ENCODE peak calls at places on chromosomes 11 and 22, in six cellular contexts. One of them, this sample, is unnamed.
A peak's percentile ranks its signal among the peaks of the same experiment; 100 is the strongest.

GRCh38 chr11:12160680-12161079 is 50.3 kb downstream of the MICAL2 start:
- DNase-seq in Panc1: no peak
- DNase-seq in CD4-positive, alpha-beta memory T cell: no peak
- DNase-seq in astrocyte of the spinal cord: no peak
- DNase-seq in HFF-Myc: no peak
- DNase-seq in mammary epithelial cell: no peak
- DNase-seq in this sample: no peak

GRCh38 chr22:50627914-50628542 is at the start of gene ARSA:
- DNase-seq in Panc1: no peak
- DNase-seq in CD4-positive, alpha-beta memory T cell: peak; percentile 82
- DNase-seq in astrocyte of the spinal cord: peak; percentile 77
- DNase-seq in HFF-Myc: no peak
- DNase-seq in mammary epithelial cell: peak; percentile 76
- DNase-seq in this sample: peak; percentile 35

GRCh38 chr11:108927791-108928545 is 263.1 kb downstream of the DDX10 start:
- DNase-seq in Panc1: no peak
- DNase-seq in CD4-positive, alpha-beta memory T cell: no peak
- DNase-seq in astrocyte of the spinal cord: no peak
- DNase-seq in HFF-Myc: no peak
- DNase-seq in mammary epithelial cell: no peak
- DNase-seq in this sample: no peak

GRCh38 chr11:69241075-69241740 is 52.7 kb upstream of the MYEOV start:
- DNase-seq in Panc1: no peak
- DNase-seq in CD4-positive, alpha-beta memory T cell: no peak
- DNase-seq in astrocyte of the spinal cord: no peak
- DNase-seq in HFF-Myc: no peak
- DNase-seq in mammary epithelial cell: no peak
- DNase-seq in this sample: no peak

GRCh38 chr11:64802370-64803162 is 448 bp downstream of the MAP4K2 start:
- DNase-seq in Panc1: no peak
- DNase-seq in CD4-positive, alpha-beta memory T cell: peak; percentile 44
- DNase-seq in astrocyte of the spinal cord: no peak
- DNase-seq in HFF-Myc: no peak
- DNase-seq in mammary epithelial cell: no peak
- DNase-seq in this sample: no peak

GRCh38 chr11:24885580-24886173 is 388.8 kb downstream of the LUZP2 start:
- DNase-seq in Panc1: no peak
- DNase-seq in CD4-positive, alpha-beta memory T cell: no peak
- DNase-seq in astrocyte of the spinal cord: no peak
- DNase-seq in HFF-Myc: no peak
- DNase-seq in mammary epithelial cell: no peak
- DNase-seq in this sample: no peak

GRCh38 chr22:22110548-22111266 is 128.1 kb upstream of the TOP3B start:
- DNase-seq in Panc1: peak; percentile 73
- DNase-seq in CD4-positive, alpha-beta memory T cell: peak; percentile 13
- DNase-seq in astrocyte of the spinal cord: peak; percentile 67
- DNase-seq in HFF-Myc: peak; percentile 12
- DNase-seq in mammary epithelial cell: peak; percentile 93
- DNase-seq in this sample: peak; percentile 20

GRCh38 chr11:129918361-129918760 is 23.0 kb upstream of the NFRKB start:
- DNase-seq in Panc1: no peak
- DNase-seq in CD4-positive, alpha-beta memory T cell: no peak
- DNase-seq in astrocyte of the spinal cord: no peak
- DNase-seq in HFF-Myc: no peak
- DNase-seq in mammary epithelial cell: no peak
- DNase-seq in this sample: no peak

GRCh38 chr22:50573491-50574382 is 4.5 kb downstream of the CPT1B start:
- DNase-seq in Panc1: no peak
- DNase-seq in CD4-positive, alpha-beta memory T cell: no peak
- DNase-seq in astrocyte of the spinal cord: no peak
- DNase-seq in HFF-Myc: no peak
- DNase-seq in mammary epithelial cell: no peak
- DNase-seq in this sample: no peak

GRCh38 chr11:35304393-35304790 is 115.0 kb downstream of the SLC1A2 start:
- DNase-seq in Panc1: no peak
- DNase-seq in CD4-positive, alpha-beta memory T cell: no peak
- DNase-seq in astrocyte of the spinal cord: peak; percentile 74
- DNase-seq in HFF-Myc: no peak
- DNase-seq in mammary epithelial cell: peak; percentile 42
- DNase-seq in this sample: peak; percentile 46

GRCh38 chr11:74442601-74443000 is 24.7 kb downstream of the KCNE3 start:
- DNase-seq in Panc1: no peak
- DNase-seq in CD4-positive, alpha-beta memory T cell: no peak
- DNase-seq in astrocyte of the spinal cord: peak; percentile 43
- DNase-seq in HFF-Myc: no peak
- DNase-seq in mammary epithelial cell: no peak
- DNase-seq in this sample: no peak

GRCh38 chr11:118065375-118065774 is 11.5 kb upstream of the TMPRSS4 start:
- DNase-seq in Panc1: no peak
- DNase-seq in CD4-positive, alpha-beta memory T cell: no peak
- DNase-seq in astrocyte of the spinal cord: no peak
- DNase-seq in HFF-Myc: no peak
- DNase-seq in mammary epithelial cell: no peak
- DNase-seq in this sample: no peak

GRCh38 chr11:68379216-68379615 is 66.8 kb downstream of the LRP5 start:
- DNase-seq in Panc1: no peak
- DNase-seq in CD4-positive, alpha-beta memory T cell: no peak
- DNase-seq in astrocyte of the spinal cord: peak; percentile 18
- DNase-seq in HFF-Myc: no peak
- DNase-seq in mammary epithelial cell: no peak
- DNase-seq in this sample: no peak

GRCh38 chr22:46750861-46751260 is 11.6 kb upstream of the TBC1D22A start:
- DNase-seq in Panc1: no peak
- DNase-seq in CD4-positive, alpha-beta memory T cell: no peak
- DNase-seq in astrocyte of the spinal cord: no peak
- DNase-seq in HFF-Myc: no peak
- DNase-seq in mammary epithelial cell: no peak
- DNase-seq in this sample: no peak

GRCh38 chr11:83612891-83613766 is 327.0 kb upstream of the CCDC90B start:
- DNase-seq in Panc1: no peak
- DNase-seq in CD4-positive, alpha-beta memory T cell: no peak
- DNase-seq in astrocyte of the spinal cord: no peak
- DNase-seq in HFF-Myc: no peak
- DNase-seq in mammary epithelial cell: no peak
- DNase-seq in this sample: no peak

GRCh38 chr11:107691003-107691402 is 20.9 kb downstream of the SLN start:
- DNase-seq in Panc1: no peak
- DNase-seq in CD4-positive, alpha-beta memory T cell: no peak
- DNase-seq in astrocyte of the spinal cord: peak; percentile 59
- DNase-seq in HFF-Myc: no peak
- DNase-seq in mammary epithelial cell: peak; percentile 8
- DNase-seq in this sample: peak; percentile 49

GRCh38 chr11:66277475-66278391 is at the start of gene CNIH2:
- DNase-seq in Panc1: no peak
- DNase-seq in CD4-positive, alpha-beta memory T cell: peak; percentile 65
- DNase-seq in astrocyte of the spinal cord: no peak
- DNase-seq in HFF-Myc: no peak
- DNase-seq in mammary epithelial cell: no peak
- DNase-seq in this sample: no peak

GRCh38 chr11:64000740-64001514 is 14.7 kb downstream of the OTUB1 start:
- DNase-seq in Panc1: no peak
- DNase-seq in CD4-positive, alpha-beta memory T cell: no peak
- DNase-seq in astrocyte of the spinal cord: no peak
- DNase-seq in HFF-Myc: no peak
- DNase-seq in mammary epithelial cell: no peak
- DNase-seq in this sample: no peak

GRCh38 chr11:65112226-65112550 is 516 bp downstream of the TM7SF2 start:
- DNase-seq in Panc1: no peak
- DNase-seq in CD4-positive, alpha-beta memory T cell: no peak
- DNase-seq in astrocyte of the spinal cord: no peak
- DNase-seq in HFF-Myc: no peak
- DNase-seq in mammary epithelial cell: no peak
- DNase-seq in this sample: no peak

GRCh38 chr11:60334005-60334620 is 7.1 kb downstream of the MS4A6E start:
- DNase-seq in Panc1: peak; percentile 46
- DNase-seq in CD4-positive, alpha-beta memory T cell: peak; percentile 40
- DNase-seq in astrocyte of the spinal cord: peak; percentile 14
- DNase-seq in HFF-Myc: peak; percentile 2
- DNase-seq in mammary epithelial cell: peak; percentile 58
- DNase-seq in this sample: no peak

GRCh38 chr11:117621226-117621625 is 175.8 kb downstream of the DSCAML1 start:
- DNase-seq in Panc1: no peak
- DNase-seq in CD4-positive, alpha-beta memory T cell: no peak
- DNase-seq in astrocyte of the spinal cord: peak; percentile 8
- DNase-seq in HFF-Myc: no peak
- DNase-seq in mammary epithelial cell: no peak
- DNase-seq in this sample: no peak

GRCh38 chr11:3160252-3161031 is 4.7 kb downstream of the OSBPL5 start:
- DNase-seq in Panc1: peak; percentile 20
- DNase-seq in CD4-positive, alpha-beta memory T cell: no peak
- DNase-seq in astrocyte of the spinal cord: peak; percentile 97
- DNase-seq in HFF-Myc: peak; percentile 75
- DNase-seq in mammary epithelial cell: peak; percentile 75
- DNase-seq in this sample: peak; percentile 66

GRCh38 chr22:32801001-32801435 is 487 bp upstream of the TIMP3 start:
- DNase-seq in Panc1: no peak
- DNase-seq in CD4-positive, alpha-beta memory T cell: no peak
- DNase-seq in astrocyte of the spinal cord: no peak
- DNase-seq in HFF-Myc: no peak
- DNase-seq in mammary epithelial cell: no peak
- DNase-seq in this sample: no peak

GRCh38 chr22:24421428-24421931 is 5.9 kb upstream of the ADORA2A start:
- DNase-seq in Panc1: no peak
- DNase-seq in CD4-positive, alpha-beta memory T cell: peak; percentile 41
- DNase-seq in astrocyte of the spinal cord: no peak
- DNase-seq in HFF-Myc: no peak
- DNase-seq in mammary epithelial cell: no peak
- DNase-seq in this sample: no peak

GRCh38 chr11:119421941-119422504 is 949 bp downstream of the THY1 start:
- DNase-seq in Panc1: no peak
- DNase-seq in CD4-positive, alpha-beta memory T cell: no peak
- DNase-seq in astrocyte of the spinal cord: no peak
- DNase-seq in HFF-Myc: no peak
- DNase-seq in mammary epithelial cell: no peak
- DNase-seq in this sample: no peak

GRCh38 chr11:119424775-119425174 is 1.8 kb upstream of the THY1 start:
- DNase-seq in Panc1: no peak
- DNase-seq in CD4-positive, alpha-beta memory T cell: no peak
- DNase-seq in astrocyte of the spinal cord: no peak
- DNase-seq in HFF-Myc: no peak
- DNase-seq in mammary epithelial cell: no peak
- DNase-seq in this sample: no peak

GRCh38 chr11:119422505-119423416 is at the start of gene THY1:
- DNase-seq in Panc1: no peak
- DNase-seq in CD4-positive, alpha-beta memory T cell: no peak
- DNase-seq in astrocyte of the spinal cord: peak; percentile 39
- DNase-seq in HFF-Myc: no peak
- DNase-seq in mammary epithelial cell: no peak
- DNase-seq in this sample: no peak

GRCh38 chr11:119424276-119424675 is 1.3 kb upstream of the THY1 start:
- DNase-seq in Panc1: no peak
- DNase-seq in CD4-positive, alpha-beta memory T cell: no peak
- DNase-seq in astrocyte of the spinal cord: no peak
- DNase-seq in HFF-Myc: no peak
- DNase-seq in mammary epithelial cell: no peak
- DNase-seq in this sample: no peak

GRCh38 chr11:119423459-119424254 is 685 bp upstream of the THY1 start:
- DNase-seq in Panc1: no peak
- DNase-seq in CD4-positive, alpha-beta memory T cell: no peak
- DNase-seq in astrocyte of the spinal cord: no peak
- DNase-seq in HFF-Myc: no peak
- DNase-seq in mammary epithelial cell: no peak
- DNase-seq in this sample: no peak
- H3K4me3 ChIP-seq in Panc1: no peak overlapping the region
- H3K4me3 ChIP-seq in CD4-positive, alpha-beta memory T cell: no peak overlapping the region
- H3K4me3 ChIP-seq in astrocyte of the spinal cord: peak overlapping the region; percentile 67
- H3K4me3 ChIP-seq in HFF-Myc: peak overlapping the region; percentile 87
- H3K4me3 ChIP-seq in mammary epithelial cell: no peak overlapping the region
- H3K4me3 ChIP-seq in this sample: peak overlapping the region; percentile 89

DNA sequence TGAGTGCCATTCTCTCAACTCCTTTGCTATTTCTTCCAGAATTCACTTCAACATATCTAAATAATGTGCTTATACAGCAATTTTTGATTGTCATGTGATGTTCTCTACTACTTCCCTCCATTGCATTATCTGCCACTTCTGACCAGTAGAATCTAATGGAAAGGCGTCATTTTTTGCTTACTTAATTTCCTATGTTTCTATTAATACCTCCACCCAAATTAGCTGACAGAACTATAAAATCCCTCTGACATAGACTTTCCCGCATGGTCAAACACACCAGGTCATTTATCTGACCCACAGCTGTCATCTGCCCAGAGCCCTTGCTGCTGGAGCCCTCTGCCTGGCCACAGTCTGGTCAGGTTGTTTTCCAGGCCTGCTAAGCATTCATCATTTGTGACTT is 258.6 kb upstream of the NARS2 start:
- DNase-seq in Panc1: no peak
- DNase-seq in CD4-positive, alpha-beta memory T cell: no peak
- DNase-seq in astrocyte of the spinal cord: no peak
- DNase-seq in HFF-Myc: no peak
- DNase-seq in mammary epithelial cell: no peak
- DNase-seq in this sample: no peak
- H3K4me3 ChIP-seq in Panc1: no peak overlapping the region
- H3K4me3 ChIP-seq in CD4-positive, alpha-beta memory T cell: no peak overlapping the region
- H3K4me3 ChIP-seq in astrocyte of the spinal cord: no peak overlapping the region
- H3K4me3 ChIP-seq in HFF-Myc: no peak overlapping the region
- H3K4me3 ChIP-seq in mammary epithelial cell: no peak overlapping the region
- H3K4me3 ChIP-seq in this sample: no peak overlapping the region

GRCh38 chr22:36419177-36419911 is 31.6 kb upstream of the MYH9 start:
- DNase-seq in Panc1: no peak
- DNase-seq in CD4-positive, alpha-beta memory T cell: no peak
- DNase-seq in astrocyte of the spinal cord: peak; percentile 46
- DNase-seq in HFF-Myc: peak; percentile 63
- DNase-seq in mammary epithelial cell: no peak
- DNase-seq in this sample: no peak
- H3K4me3 ChIP-seq in Panc1: no peak overlapping the region
- H3K4me3 ChIP-seq in CD4-positive, alpha-beta memory T cell: no peak overlapping the region
- H3K4me3 ChIP-seq in astrocyte of the spinal cord: no peak overlapping the region
- H3K4me3 ChIP-seq in HFF-Myc: no peak overlapping the region
- H3K4me3 ChIP-seq in mammary epithelial cell: no peak overlapping the region
- H3K4me3 ChIP-seq in this sample: no peak overlapping the region

GRCh38 chr11:70887428-70887827 is 364.9 kb downstream of the SHANK2 start:
- DNase-seq in Panc1: no peak
- DNase-seq in CD4-positive, alpha-beta memory T cell: no peak
- DNase-seq in astrocyte of the spinal cord: no peak
- DNase-seq in HFF-Myc: no peak
- DNase-seq in mammary epithelial cell: no peak
- DNase-seq in this sample: no peak

GRCh38 chr11:70885281-70885680 is 367.1 kb downstream of the SHANK2 start:
- DNase-seq in Panc1: no peak
- DNase-seq in CD4-positive, alpha-beta memory T cell: no peak
- DNase-seq in astrocyte of the spinal cord: no peak
- DNase-seq in HFF-Myc: no peak
- DNase-seq in mammary epithelial cell: no peak
- DNase-seq in this sample: no peak

GRCh38 chr11:70883973-70884688 is 368.2 kb downstream of the SHANK2 start:
- DNase-seq in Panc1: no peak
- DNase-seq in CD4-positive, alpha-beta memory T cell: no peak
- DNase-seq in astrocyte of the spinal cord: no peak
- DNase-seq in HFF-Myc: no peak
- DNase-seq in mammary epithelial cell: no peak
- DNase-seq in this sample: no peak

GRCh38 chr11:70883323-70883940 is 368.9 kb downstream of the SHANK2 start:
- DNase-seq in Panc1: no peak
- DNase-seq in CD4-positive, alpha-beta memory T cell: no peak
- DNase-seq in astrocyte of the spinal cord: no peak
- DNase-seq in HFF-Myc: no peak
- DNase-seq in mammary epithelial cell: no peak
- DNase-seq in this sample: no peak

GRCh38 chr11:70885721-70886305 is 366.6 kb downstream of the SHANK2 start:
- DNase-seq in Panc1: no peak
- DNase-seq in CD4-positive, alpha-beta memory T cell: no peak
- DNase-seq in astrocyte of the spinal cord: peak; percentile 5
- DNase-seq in HFF-Myc: no peak
- DNase-seq in mammary epithelial cell: no peak
- DNase-seq in this sample: no peak
- H3K4me3 ChIP-seq in Panc1: no peak overlapping the region
- H3K4me3 ChIP-seq in CD4-positive, alpha-beta memory T cell: no peak overlapping the region
- H3K4me3 ChIP-seq in astrocyte of the spinal cord: no peak overlapping the region
- H3K4me3 ChIP-seq in HFF-Myc: no peak overlapping the region
- H3K4me3 ChIP-seq in mammary epithelial cell: no peak overlapping the region
- H3K4me3 ChIP-seq in this sample: no peak overlapping the region